ENCODE peak calls at places on chromosomes 16 and 17, in seven cellular contexts. K, L, C, U, A, W and T are unnamed samples.
A peak's percentile ranks its signal among the peaks of the same experiment; 100 is the strongest.

GRCh38 chr17:76673729-76674128 is 30.2 kb upstream of the ST6GALNAC1 start:
- DNase-seq in K (no peak), C (no peak), L (no peak), A (no peak), W (no peak), U (no peak), T (no peak)

GRCh38 chr17:14997290-14997689 is 267.8 kb downstream of the PMP22 start:
- DNase-seq in U (no peak), K (no peak), W (no peak), A (no peak), L (no peak), C (no peak), T (no peak)

GRCh38 chr17:60039509-60040442 is 38.9 kb downstream of the HEATR6 start:
- DNase-seq in A (no peak), C (no peak), U (peak; percentile 48), L (no peak), W (no peak), K (no peak), T (no peak)

GRCh38 chr16:65333298-65333697 is 211.4 kb upstream of the CDH11 start:
- DNase-seq in U (no peak), C (no peak), W (no peak), L (no peak), A (no peak), K (no peak), T (no peak)

GRCh38 chr16:58501242-58502131 is 1.5 kb downstream of the NDRG4 start:
- DNase-seq in K (peak; percentile 57), U (peak; percentile 95), L (no peak), W (no peak), A (no peak), C (no peak), T (no peak)

GRCh38 chr16:84453061-84453752 is 51.3 kb downstream of the MEAK7 start:
- DNase-seq in C (no peak), K (peak; percentile 51), L (no peak), U (peak; percentile 45), A (no peak), W (no peak), T (no peak)

GRCh38 chr16:12220721-12221120 is 244.2 kb downstream of the SNX29 start:
- DNase-seq in K (no peak), L (no peak), A (no peak), W (no peak), C (no peak), U (no peak), T (no peak)

GRCh38 chr17:78268960-78269892 is 37.8 kb downstream of the TMEM235 start:
- DNase-seq in K (no peak), L (no peak), U (peak; percentile 90), A (no peak), W (no peak), C (no peak), T (no peak)

GRCh38 chr17:72566671-72567484 is 446.1 kb downstream of the SOX9 start:
- DNase-seq in L (no peak), C (no peak), W (no peak), U (no peak), A (no peak), K (no peak), T (no peak)

GRCh38 chr17:75634376-75634740 is 1.1 kb downstream of the SMIM5 start:
- DNase-seq in U (no peak), W (no peak), C (no peak), K (no peak), A (no peak), L (no peak), T (no peak)

GRCh38 chr16:54521327-54521726 is 234.7 kb upstream of the IRX3 start:
- DNase-seq in C (no peak), W (no peak), K (no peak), U (peak; percentile 6), A (no peak), L (no peak), T (no peak)

GRCh38 chr16:180101-180920 is at the start of gene HBQ1:
- DNase-seq in L (no peak), A (no peak), W (no peak), C (peak; percentile 47), K (no peak), U (peak; percentile 85), T (no peak)

GRCh38 chr16:79805621-79806020 is 205.1 kb upstream of the MAF start:
- DNase-seq in A (no peak), W (no peak), C (no peak), K (no peak), L (no peak), U (peak; percentile 67), T (no peak)

GRCh38 chr17:63961355-63962207 is 11.1 kb downstream of the SCN4A start:
- DNase-seq in U (peak; percentile 100), L (peak; percentile 30), W (peak; percentile 70), K (peak; percentile 73), A (no peak), C (peak; percentile 76), T (peak; percentile 60)

GRCh38 chr16:19567560-19567959 is 12.1 kb downstream of the VPS35L start:
- DNase-seq in W (no peak), A (no peak), K (no peak), C (no peak), U (no peak), L (no peak), T (no peak)

GRCh38 chr17:8534498-8535188 is 95.9 kb downstream of the MYH10 start:
- DNase-seq in L (no peak), W (no peak), C (no peak), U (no peak), A (no peak), K (no peak), T (no peak)

GRCh38 chr17:81282141-81282540 is 13.0 kb downstream of the SLC38A10 start:
- DNase-seq in C (no peak), K (no peak), L (no peak), A (no peak), W (no peak), U (no peak), T (no peak)

GRCh38 chr16:20181949-20182348 is 108.3 kb upstream of the GPR139 start:
- DNase-seq in C (no peak), L (no peak), A (no peak), W (no peak), K (no peak), U (no peak), T (no peak)

GRCh38 chr17:15343749-15344148 is 2.4 kb upstream of the TEKT3 start:
- DNase-seq in C (no peak), W (no peak), A (no peak), U (no peak), K (no peak), L (no peak), T (no peak)

GRCh38 chr17:76957600-76958464 is 89.6 kb downstream of the MGAT5B start:
- DNase-seq in L (no peak), A (no peak), U (no peak), C (no peak), W (no peak), K (no peak), T (peak; percentile 4)

GRCh38 chr17:74686761-74687160 is 26.0 kb downstream of the CD300LF start:
- DNase-seq in L (no peak), A (no peak), K (no peak), W (no peak), U (no peak), C (no peak), T (no peak)

GRCh38 chr16:68283840-68284595 is 19.7 kb downstream of the SLC7A6 start:
- DNase-seq in K (no peak), A (no peak), C (no peak), L (no peak), U (no peak), W (no peak), T (no peak)

GRCh38 chr16:56830669-56831068 is 34.3 kb upstream of the SLC12A3 start:
- DNase-seq in C (no peak), K (no peak), U (no peak), W (no peak), L (no peak), A (no peak), T (no peak)

GRCh38 chr17:77315551-77316190 is 174.9 kb downstream of the SEC14L1 start:
- DNase-seq in K (peak; percentile 70), W (peak; percentile 18), C (peak; percentile 47), U (peak; percentile 67), A (no peak), L (no peak), T (no peak)

GRCh38 chr17:78735832-78736525 is 46.1 kb downstream of the CYTH1 start:
- DNase-seq in K (no peak), C (no peak), W (peak; percentile 30), L (no peak), U (no peak), A (no peak), T (no peak)

GRCh38 chr17:57810740-57811632 is 38.9 kb downstream of the MRPS23 start:
- DNase-seq in L (no peak), W (no peak), K (peak; percentile 73), A (no peak), C (peak; percentile 11), U (peak; percentile 51), T (no peak)

GRCh38 chr16:81480856-81481821 is 36.5 kb downstream of the CMIP start:
- DNase-seq in C (peak; percentile 23), W (no peak), L (no peak), K (peak; percentile 82), U (no peak), A (no peak), T (no peak)

GRCh38 chr17:10072556-10072955 is 125.8 kb downstream of the GAS7 start:
- DNase-seq in A (no peak), L (no peak), K (no peak), C (no peak), W (no peak), U (no peak), T (no peak)

GRCh38 chr17:76266244-76266938 is 1.2 kb downstream of the UBALD2 start:
- DNase-seq in C (peak; percentile 67), L (no peak), A (no peak), K (no peak), U (no peak), W (peak; percentile 22), T (peak; percentile 53)

GRCh38 chr17:12229315-12229714 is 208.6 kb downstream of the MAP2K4 start:
- DNase-seq in L (no peak), K (no peak), W (no peak), C (no peak), U (no peak), A (no peak), T (peak; percentile 64)

GRCh38 chr16:77289331-77289809 is 90.2 kb downstream of the SYCE1L start:
- DNase-seq in A (no peak), K (no peak), W (peak; percentile 83), L (no peak), U (no peak), C (no peak), T (no peak)

GRCh38 chr16:52552643-52553042 is 5.7 kb upstream of the TOX3 start:
- DNase-seq in L (no peak), C (no peak), U (no peak), W (peak; percentile 33), A (no peak), K (no peak), T (peak; percentile 52)

GRCh38 chr17:38910325-38910724 is 15.1 kb upstream of the LASP1NB start:
- DNase-seq in L (no peak), A (no peak), K (no peak), C (no peak), W (no peak), U (peak; percentile 17), T (no peak)

GRCh38 chr17:4998027-4998665 is 396 bp downstream of the KIF1C start:
- DNase-seq in L (no peak), U (peak; percentile 92), C (peak; percentile 42), A (no peak), K (peak; percentile 73), W (no peak), T (no peak)

GRCh38 chr17:7613769-7614421 is 802 bp downstream of the FXR2 start:
- DNase-seq in W (peak; percentile 50), U (peak; percentile 60), K (peak; percentile 71), A (no peak), L (no peak), C (no peak), T (peak; percentile 75)

GRCh38 chr17:31739300-31739699 is 119.7 kb downstream of the COPRS start:
- DNase-seq in U (no peak), L (no peak), A (no peak), K (no peak), W (no peak), C (no peak), T (peak; percentile 32)